ENCODE peak calls at places on chromosomes 13 and 19, in five cellular contexts. I is Peyer's patch, V is colonic mucosa, K is upper lobe of left lung, P is SK-N-SH. A is an unnamed sample. For H3K4me1, the result is how much of the 10 kb centered on the place peaks cover.

GRCh38 chr13:77952276-77952675 is 33.6 kb upstream of the EDNRB start:
- DNase-seq in I (no peak), V (no peak), K (no peak), P (no peak), A (no peak)

GRCh38 chr13:107438251-107438650 is 777.1 kb downstream of the LIG4 start:
- DNase-seq in I (no peak), V (no peak), K (no peak), P (no peak), A (no peak)

GRCh38 chr13:24127116-24127631 is 33.3 kb upstream of the SPATA13 start:
- DNase-seq in I (no peak), V (peak), K (no peak), P (no peak), A (no peak)

GRCh38 chr13:75566658-75567057 is 17.1 kb downstream of the UCHL3 start:
- DNase-seq in I (no peak), V (no peak), K (no peak), P (peak), A (no peak)

GRCh38 chr13:113110048-113110851 is 4.7 kb downstream of the F7 start:
- DNase-seq in I (no peak), V (no peak), K (no peak), P (peak), A (peak)

GRCh38 chr13:112954488-112955270 is 14.3 kb upstream of the MCF2L start:
- DNase-seq in I (no peak), V (no peak), K (peak), P (no peak), A (no peak)

GRCh38 chr19:8640402-8641004 is 10.1 kb downstream of the NFILZ start:
- DNase-seq in I (no peak), V (no peak), K (peak), P (no peak), A (peak)

GRCh38 chr13:94674609-94675348 is 37.6 kb downstream of the SOX21 start:
- DNase-seq in I (peak), V (peak), K (peak), P (peak), A (no peak)

GRCh38 chr13:73216381-73216831 is 157.6 kb downstream of the KLF5 start:
- DNase-seq in I (no peak), V (no peak), K (no peak), P (no peak), A (no peak)

GRCh38 chr19:37817180-37817911 is 38.0 kb upstream of the ZNF573 start:
- DNase-seq in I (peak), V (peak), K (peak), P (peak), A (peak)

GRCh38 chr13:107452833-107453232 is 762.5 kb downstream of the LIG4 start:
- DNase-seq in I (no peak), V (no peak), K (no peak), P (no peak), A (no peak)

GRCh38 chr13:51317262-51317661 is 22.2 kb upstream of the SERPINE3 start:
- DNase-seq in I (no peak), V (no peak), K (no peak), P (no peak), A (no peak)

GRCh38 chr19:3813473-3814392 is 27.6 kb upstream of the MATK start:
- DNase-seq in I (no peak), V (no peak), K (no peak), P (no peak), A (no peak)

GRCh38 chr19:1566392-1567115 is 1.6 kb downstream of the MEX3D start:
- DNase-seq in I (no peak), V (peak), K (peak), P (peak), A (peak)

GRCh38 chr13:25046985-25047660 is 48.8 kb upstream of the PABPC3 start:
- DNase-seq in I (no peak), V (no peak), K (no peak), P (peak), A (no peak)

GRCh38 chr13:51557875-51558604 is 26.2 kb upstream of the WDFY2 start:
- DNase-seq in I (no peak), V (no peak), K (no peak), P (no peak), A (no peak)

GRCh38 chr19:55319786-55320185 is 5.4 kb downstream of the TMEM150B start:
- DNase-seq in I (no peak), V (no peak), K (no peak), P (peak), A (no peak)

GRCh38 chr19:4730740-4731171 is 7.1 kb upstream of the DPP9 start:
- DNase-seq in I (peak), V (peak), K (no peak), P (peak), A (no peak)

GRCh38 chr13:104357672-104358314 is 1291.6 kb upstream of the SLC10A2 start:
- DNase-seq in I (no peak), V (no peak), K (no peak), P (peak), A (no peak)

GRCh38 chr13:110856941-110857835 is 57.7 kb downstream of the ANKRD10 start:
- DNase-seq in I (no peak), V (no peak), K (no peak), P (no peak), A (no peak)

GRCh38 chr19:17026706-17027427 is at the start of gene CPAMD8:
- DNase-seq in I (no peak), V (no peak), K (peak), P (peak), A (no peak)

GRCh38 chr19:10230155-10230903 is 802 bp downstream of the S1PR2 start:
- DNase-seq in I (peak), V (peak), K (peak), P (peak), A (peak)

GRCh38 chr19:53942001-53942786 is 20.5 kb upstream of the CACNG8 start:
- DNase-seq in I (no peak), V (no peak), K (no peak), P (peak), A (no peak)

GRCh38 chr13:49305824-49306425 is 58.2 kb downstream of the CDADC1 start:
- DNase-seq in I (no peak), V (no peak), K (no peak), P (no peak), A (no peak)
- H3K4me1 ChIP-seq in I (under half), V (under half), K (under half), P (under half), A (under half)

DNA sequence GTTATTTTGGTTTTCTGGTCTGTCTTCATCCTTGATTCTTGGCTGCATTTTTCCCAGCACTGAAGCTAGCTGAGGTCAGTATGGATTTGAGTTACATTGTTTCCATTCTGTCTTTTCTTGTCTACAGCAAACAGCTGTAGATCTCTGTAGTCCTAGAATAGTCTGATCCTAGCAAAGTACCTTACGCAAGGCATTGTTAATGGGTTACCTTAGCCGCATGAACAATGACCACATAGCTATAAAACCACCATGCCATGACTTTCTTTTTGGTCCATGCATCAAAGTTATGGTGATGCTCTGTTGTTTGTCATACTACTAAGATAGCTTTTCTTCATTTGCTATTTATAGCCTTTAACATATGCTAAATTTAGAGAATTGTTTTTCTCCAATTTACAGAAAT is 748.8 kb upstream of the SPRY2 start:
- DNase-seq in I (no peak), V (no peak), K (no peak), P (no peak), A (no peak)
- H3K27ac ChIP-seq in I (no peak), V (no peak), K (no peak), P (no peak), A (no peak)

DNA sequence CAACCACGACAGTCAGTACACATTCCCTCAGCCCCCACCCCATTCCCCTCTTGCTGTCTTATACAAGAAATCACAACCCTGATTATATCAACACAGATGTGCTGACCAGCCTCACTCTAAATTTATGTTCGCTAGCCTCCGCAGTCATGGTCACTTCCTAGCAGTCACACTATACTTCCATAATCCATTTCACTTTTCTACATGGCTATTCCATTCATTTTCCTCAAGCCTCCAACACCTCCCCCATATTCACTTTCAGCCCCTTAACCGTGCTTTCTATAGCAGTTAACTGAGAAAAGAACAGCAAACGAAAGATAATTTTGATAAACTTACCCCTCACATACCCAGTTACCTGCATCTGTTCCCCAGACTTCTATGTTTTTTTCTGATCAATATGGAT is 8.4 kb downstream of the LSM14A start:
- DNase-seq in I (no peak), V (no peak), K (no peak), P (peak), A (no peak)
- H3K4me1 ChIP-seq in I (under half), V (under half), K (half or more), P (under half), A (half or more)

GRCh38 chr19:19486343-19487076 is 28.8 kb downstream of the TSSK6 start:
- DNase-seq in I (no peak), V (no peak), K (no peak), P (no peak), A (no peak)
- H3K27ac ChIP-seq in I (peak), V (no peak), K (no peak), P (peak), A (no peak)

GRCh38 chr13:99217461-99218101 is 16.9 kb downstream of the UBAC2 start:
- DNase-seq in I (no peak), V (no peak), K (no peak), P (no peak), A (no peak)
- H3K4me1 ChIP-seq in I (under half), V (under half), K (under half), P (under half), A (under half)

GRCh38 chr19:41137056-41137455 is 22.8 kb downstream of the CYP2F1 start:
- DNase-seq in I (no peak), V (no peak), K (no peak), P (no peak), A (no peak)

GRCh38 chr19:41133260-41133659 is 19.0 kb downstream of the CYP2F1 start:
- DNase-seq in I (no peak), V (no peak), K (peak), P (no peak), A (no peak)

GRCh38 chr19:41131186-41131585 is 17.0 kb downstream of the CYP2F1 start:
- DNase-seq in I (no peak), V (no peak), K (no peak), P (no peak), A (no peak)

GRCh38 chr19:41134616-41135015 is 20.4 kb downstream of the CYP2F1 start:
- DNase-seq in I (no peak), V (no peak), K (no peak), P (no peak), A (no peak)

GRCh38 chr19:41136636-41137035 is 22.4 kb downstream of the CYP2F1 start:
- DNase-seq in I (no peak), V (no peak), K (no peak), P (no peak), A (no peak)
- H3K27ac ChIP-seq in I (no peak), V (no peak), K (no peak), P (no peak), A (no peak)